ENCODE peak calls at places on chromosomes 7 and 10, in nine cellular contexts. E is SW480; A is fibroblast of the aortic adventitia; P is GM13977; T is choroid plexus epithelial cell; X is amniotic epithelial cell; D is activated CD4-positive, alpha-beta T cell treated with anti-CD3 and anti-CD28 coated beads, Interleukin-2, amount 10 ng/mL, durations not matched to agents 24 days and 14 days; I is iPS-NIHi11; K is stimulated activated CD8-positive, alpha-beta memory T cell treated with anti-CD3 and anti-CD28 coated beads, Interleukin-4, amount 100 ng/mL, for 1 hour. Z is an unnamed sample.

GRCh38 chr10:51389415-51390342 is 309.7 kb downstream of the CSTF2T start:
- DNase-seq in A (peak), D (peak), E (peak), I (peak), X (peak), P (peak), T (peak), K (no peak), Z (peak)

GRCh38 chr10:69124558-69125121 is 662 bp downstream of the VPS26A start:
- DNase-seq in A (peak), X (peak), T (peak), D (peak), I (peak), K (peak), E (peak), P (peak), Z (peak)

GRCh38 chr10:19654576-19654975 is 161.7 kb upstream of the PLXDC2 start:
- DNase-seq in E (peak), A (peak), K (no peak), T (peak), P (no peak), X (peak), D (no peak), I (no peak), Z (peak)

GRCh38 chr10:8766899-8767298 is 712.4 kb downstream of the GATA3 start:
- DNase-seq in A (no peak), P (no peak), X (no peak), K (no peak), E (no peak), T (no peak), D (no peak), I (no peak), Z (no peak)

GRCh38 chr7:24469118-24469517 is 104.1 kb upstream of the PALS2 start:
- DNase-seq in E (no peak), A (no peak), K (no peak), X (no peak), P (no peak), D (no peak), T (no peak), I (no peak), Z (no peak)

GRCh38 chr10:78542536-78542935 is 508.9 kb downstream of the RPS24 start:
- DNase-seq in D (no peak), P (no peak), I (no peak), E (no peak), A (no peak), T (no peak), K (no peak), X (no peak), Z (no peak)

GRCh38 chr7:81299272-81299671 is 380.4 kb upstream of the SEMA3C start:
- DNase-seq in T (peak), K (no peak), E (peak), D (no peak), I (no peak), X (peak), A (peak), P (no peak), Z (peak)

GRCh38 chr7:68031180-68031943 is 1034.7 kb downstream of the TYW1 start:
- DNase-seq in I (no peak), K (no peak), P (no peak), X (no peak), A (no peak), T (no peak), E (no peak), D (no peak), Z (no peak)

GRCh38 chr10:31031205-31031665 is 430 bp downstream of the ZNF438 start:
- DNase-seq in X (no peak), T (no peak), K (no peak), D (no peak), E (no peak), A (peak), I (no peak), P (no peak), Z (no peak)

GRCh38 chr7:54774785-54775740 is 16.1 kb upstream of the SEC61G start:
- DNase-seq in K (no peak), T (no peak), P (no peak), A (no peak), X (no peak), E (no peak), I (no peak), D (no peak), Z (no peak)

GRCh38 chr10:68156373-68157185 is 47.3 kb downstream of the MYPN start:
- DNase-seq in T (peak), D (peak), X (peak), E (peak), I (peak), A (peak), K (peak), P (peak), Z (peak)

GRCh38 chr7:133051066-133051465 is 30.8 kb downstream of the CHCHD3 start:
- DNase-seq in A (peak), I (no peak), X (peak), D (no peak), P (peak), E (no peak), T (peak), K (no peak), Z (peak)

GRCh38 chr7:73970801-73971229 is 57.2 kb upstream of the ELN start:
- DNase-seq in A (no peak), P (no peak), T (no peak), E (no peak), I (no peak), D (no peak), X (no peak), K (no peak), Z (no peak)

GRCh38 chr10:83606275-83606674 is 533.0 kb upstream of the GHITM start:
- DNase-seq in P (no peak), K (no peak), A (no peak), E (no peak), X (no peak), D (no peak), I (peak), T (no peak), Z (no peak)

GRCh38 chr10:113126506-113127192 is 176.6 kb downstream of the TCF7L2 start:
- DNase-seq in D (peak), P (peak), X (peak), T (peak), K (no peak), E (peak), A (peak), I (peak), Z (peak)

GRCh38 chr7:134343796-134344195 is 27.1 kb upstream of the SLC35B4 start:
- DNase-seq in I (no peak), P (no peak), A (no peak), X (no peak), K (no peak), D (no peak), T (no peak), E (no peak), Z (no peak)

GRCh38 chr7:109402107-109402506 is 832.4 kb downstream of the DNAJB9 start:
- DNase-seq in E (no peak), K (no peak), A (no peak), I (no peak), P (no peak), D (no peak), X (no peak), T (no peak), Z (no peak)

GRCh38 chr7:78794101-78794500 is 659.4 kb downstream of the MAGI2 start:
- DNase-seq in I (no peak), P (no peak), D (no peak), K (no peak), E (no peak), A (no peak), X (peak), T (peak), Z (peak)

GRCh38 chr7:137579913-137580640 is 236.5 kb upstream of the PTN start:
- DNase-seq in X (peak), I (no peak), E (no peak), P (no peak), T (peak), K (no peak), A (peak), D (no peak), Z (peak)

GRCh38 chr7:20778063-20778721 is 8.5 kb downstream of the SP8 start:
- DNase-seq in E (peak), I (peak), D (peak), A (no peak), T (peak), X (peak), K (no peak), P (peak), Z (no peak)

GRCh38 chr10:133459454-133460207 is 5.9 kb downstream of the SCART1 start:
- DNase-seq in K (no peak), D (peak), X (no peak), T (no peak), A (no peak), I (no peak), E (no peak), P (no peak), Z (no peak)

Z was measured in brain microvascular endothelial cell.